ENCODE peak calls at places on chromosome 18, in four cellular contexts. One of them, this sample, is unnamed.

GRCh38 chr18:66226782-66227181 is 377.1 kb downstream of the CDH19 start:
- DNase-seq in Peyer's patch: no peak
- DNase-seq in IMR-90: no peak
- DNase-seq in coronary artery: no peak
- DNase-seq in this sample: no peak

GRCh38 chr18:55452123-55452611 is 135.8 kb downstream of the TCF4 start:
- DNase-seq in Peyer's patch: no peak
- DNase-seq in IMR-90: no peak
- DNase-seq in coronary artery: no peak
- DNase-seq in this sample: no peak

GRCh38 chr18:48589797-48590519 is 51.1 kb downstream of the CTIF start:
- DNase-seq in Peyer's patch: no peak
- DNase-seq in IMR-90: no peak
- DNase-seq in coronary artery: no peak
- DNase-seq in this sample: no peak

GRCh38 chr18:75198046-75198445 is 10.9 kb downstream of the PTGR3 start:
- DNase-seq in Peyer's patch: no peak
- DNase-seq in IMR-90: peak
- DNase-seq in coronary artery: no peak
- DNase-seq in this sample: no peak

GRCh38 chr18:74255022-74255658 is 36.6 kb downstream of the CYB5A start:
- DNase-seq in Peyer's patch: no peak
- DNase-seq in IMR-90: peak
- DNase-seq in coronary artery: no peak
- DNase-seq in this sample: no peak

GRCh38 chr18:25533088-25533676 is 181.2 kb upstream of the ZNF521 start:
- DNase-seq in Peyer's patch: no peak
- DNase-seq in IMR-90: no peak
- DNase-seq in coronary artery: no peak
- DNase-seq in this sample: no peak

GRCh38 chr18:69233465-69234054 is 167.1 kb upstream of the DOK6 start:
- DNase-seq in Peyer's patch: no peak
- DNase-seq in IMR-90: peak
- DNase-seq in coronary artery: no peak
- DNase-seq in this sample: no peak

GRCh38 chr18:9722691-9723090 is 14.6 kb downstream of the RAB31 start:
- DNase-seq in Peyer's patch: no peak
- DNase-seq in IMR-90: no peak
- DNase-seq in coronary artery: no peak
- DNase-seq in this sample: no peak

GRCh38 chr18:41347057-41347456 is 608.0 kb upstream of the PIK3C3 start:
- DNase-seq in Peyer's patch: no peak
- DNase-seq in IMR-90: peak
- DNase-seq in coronary artery: no peak
- DNase-seq in this sample: no peak

GRCh38 chr18:31420032-31420431 is 27.5 kb upstream of the DSG3 start:
- DNase-seq in Peyer's patch: no peak
- DNase-seq in IMR-90: no peak
- DNase-seq in coronary artery: no peak
- DNase-seq in this sample: no peak

GRCh38 chr18:75073654-75074053 is 135.3 kb downstream of the PTGR3 start:
- DNase-seq in Peyer's patch: no peak
- DNase-seq in IMR-90: no peak
- DNase-seq in coronary artery: no peak
- DNase-seq in this sample: no peak

GRCh38 chr18:79413426-79413825 is 17.7 kb downstream of the NFATC1 start:
- DNase-seq in Peyer's patch: peak
- DNase-seq in IMR-90: no peak
- DNase-seq in coronary artery: no peak
- DNase-seq in this sample: no peak

GRCh38 chr18:59049726-59050660 is 89.7 kb upstream of the SEC11C start:
- DNase-seq in Peyer's patch: no peak
- DNase-seq in IMR-90: no peak
- DNase-seq in coronary artery: peak
- DNase-seq in this sample: peak

GRCh38 chr18:78589916-78590437 is 389.6 kb upstream of the SALL3 start:
- DNase-seq in Peyer's patch: no peak
- DNase-seq in IMR-90: no peak
- DNase-seq in coronary artery: no peak
- DNase-seq in this sample: no peak

GRCh38 chr18:23703057-23703986 is 14.1 kb downstream of the LAMA3 start:
- DNase-seq in Peyer's patch: no peak
- DNase-seq in IMR-90: peak
- DNase-seq in coronary artery: peak
- DNase-seq in this sample: peak
- TF ChIP-seq CTCF in Peyer's patch: peak
- TF ChIP-seq CTCF in IMR-90: peak
- TF ChIP-seq CTCF in coronary artery: no peak
- TF ChIP-seq CTCF in this sample: peak

DNA sequence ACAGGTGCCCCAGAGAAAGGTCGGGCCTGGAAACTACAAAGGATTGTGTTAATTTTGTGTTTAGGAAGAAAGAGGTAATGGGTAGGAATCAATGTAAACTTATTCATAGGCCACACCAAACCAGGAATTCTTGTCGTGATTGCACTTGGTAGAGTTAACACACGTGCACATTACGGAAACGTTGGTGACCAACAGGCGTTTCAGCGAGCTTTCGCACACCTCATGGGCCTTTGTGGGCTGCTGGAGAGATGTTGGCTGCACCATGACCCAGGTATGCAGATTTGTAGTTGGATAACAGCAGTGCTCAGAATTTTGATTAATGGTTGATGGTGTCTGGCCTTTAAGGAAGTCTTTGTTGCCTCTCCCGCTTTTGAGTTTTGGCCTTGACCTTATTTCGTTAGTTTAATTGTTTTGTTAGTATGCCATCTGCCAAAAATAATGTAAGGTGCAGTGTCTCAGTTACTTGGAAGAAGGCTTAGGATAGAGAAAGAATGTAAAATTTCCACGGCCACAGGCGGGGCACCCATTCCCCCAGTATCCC is 1.8 kb downstream of the ZNF236 start:
- DNase-seq in Peyer's patch: no peak
- DNase-seq in IMR-90: no peak
- DNase-seq in coronary artery: no peak
- DNase-seq in this sample: no peak
- H3K4me3 ChIP-seq in Peyer's patch: no peak
- H3K4me3 ChIP-seq in IMR-90: no peak
- H3K4me3 ChIP-seq in coronary artery: no peak
- H3K4me3 ChIP-seq in this sample: peak

GRCh38 chr18:33232318-33232626 is 208.2 kb downstream of the CCDC178 start:
- DNase-seq in Peyer's patch: no peak
- DNase-seq in IMR-90: no peak
- DNase-seq in coronary artery: no peak
- DNase-seq in this sample: no peak
- TF ChIP-seq CTCF in Peyer's patch: no peak
- TF ChIP-seq CTCF in IMR-90: no peak
- TF ChIP-seq CTCF in coronary artery: no peak
- TF ChIP-seq CTCF in this sample: no peak

GRCh38 chr18:13217971-13218375 is 587 bp upstream of the LDLRAD4 start:
- DNase-seq in Peyer's patch: peak
- DNase-seq in IMR-90: no peak
- DNase-seq in coronary artery: peak
- DNase-seq in this sample: no peak
- H3K4me3 ChIP-seq in Peyer's patch: peak
- H3K4me3 ChIP-seq in IMR-90: peak
- H3K4me3 ChIP-seq in coronary artery: peak
- H3K4me3 ChIP-seq in this sample: peak

DNA sequence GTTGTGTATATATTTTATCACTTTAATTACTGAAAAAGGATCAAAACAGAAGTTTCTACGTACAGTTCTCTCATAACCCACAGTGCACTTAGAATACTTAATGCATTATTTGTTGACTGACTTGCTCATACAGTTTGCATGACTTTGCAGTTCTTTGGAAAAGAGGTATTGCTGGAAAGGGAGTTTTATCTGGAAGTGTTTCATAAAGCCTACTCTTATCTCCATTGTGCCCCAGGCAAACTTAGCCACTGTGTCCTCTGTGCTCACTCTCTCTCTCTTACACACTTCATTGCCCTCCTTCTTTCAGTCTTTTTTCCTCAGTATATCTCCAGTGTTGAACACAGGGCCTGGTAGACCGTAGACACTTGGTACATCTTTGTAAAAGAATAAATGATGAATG is 56.0 kb downstream of the SETBP1 start:
- DNase-seq in Peyer's patch: no peak
- DNase-seq in IMR-90: no peak
- DNase-seq in coronary artery: no peak
- DNase-seq in this sample: no peak
- TF ChIP-seq CTCF in Peyer's patch: no peak
- TF ChIP-seq CTCF in IMR-90: no peak
- TF ChIP-seq CTCF in coronary artery: no peak
- TF ChIP-seq CTCF in this sample: no peak

DNA sequence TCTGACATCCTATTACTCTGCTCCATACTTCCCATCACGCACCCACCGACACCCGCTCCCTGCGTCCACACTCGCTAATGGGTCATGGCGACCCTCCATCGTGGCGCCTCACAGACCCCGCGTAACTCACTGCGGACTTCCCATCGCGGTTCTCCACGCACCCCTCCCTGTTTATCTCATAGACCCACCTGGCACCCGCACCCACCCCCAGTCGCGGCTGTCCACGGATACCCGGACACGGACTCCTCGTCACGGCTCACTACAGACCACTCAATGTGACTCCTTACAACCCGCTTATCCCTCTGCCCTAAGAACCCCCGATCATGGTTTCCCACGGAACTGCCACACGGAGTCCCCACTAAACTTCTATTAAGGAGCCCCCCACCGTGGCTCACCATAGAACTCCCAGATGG is 458 bp downstream of the CXXC1 start:
- DNase-seq in Peyer's patch: no peak
- DNase-seq in IMR-90: no peak
- DNase-seq in coronary artery: no peak
- DNase-seq in this sample: no peak
- H3K4me3 ChIP-seq in Peyer's patch: peak
- H3K4me3 ChIP-seq in IMR-90: peak
- H3K4me3 ChIP-seq in coronary artery: peak
- H3K4me3 ChIP-seq in this sample: peak